ENCODE peak calls at places on chromosome 10, in six cellular contexts. One of them, this sample, is unnamed.

GRCh38 chr10:22252286-22252800 is 34.5 kb upstream of the EBLN1 start:
- DNase-seq in DND-41: no peak
- DNase-seq in activated CD4-positive, CD25-positive, alpha-beta regulatory T cell: peak
- DNase-seq in iris pigment epithelial cell: peak
- DNase-seq in GM04504: no peak
- DNase-seq in HEK293T: no peak
- DNase-seq in this sample: no peak

GRCh38 chr10:96588601-96589419 is 2.0 kb upstream of the TM9SF3 start:
- DNase-seq in DND-41: no peak
- DNase-seq in activated CD4-positive, CD25-positive, alpha-beta regulatory T cell: no peak
- DNase-seq in iris pigment epithelial cell: no peak
- DNase-seq in GM04504: no peak
- DNase-seq in HEK293T: no peak
- DNase-seq in this sample: peak

GRCh38 chr10:61389887-61390286 is 63.3 kb downstream of the TMEM26 start:
- DNase-seq in DND-41: no peak
- DNase-seq in activated CD4-positive, CD25-positive, alpha-beta regulatory T cell: no peak
- DNase-seq in iris pigment epithelial cell: no peak
- DNase-seq in GM04504: no peak
- DNase-seq in HEK293T: no peak
- DNase-seq in this sample: peak

GRCh38 chr10:89792187-89792586 is 90.8 kb downstream of the KIF20B start:
- DNase-seq in DND-41: no peak
- DNase-seq in activated CD4-positive, CD25-positive, alpha-beta regulatory T cell: no peak
- DNase-seq in iris pigment epithelial cell: peak
- DNase-seq in GM04504: no peak
- DNase-seq in HEK293T: no peak
- DNase-seq in this sample: no peak

GRCh38 chr10:69362471-69362954 is 54.2 kb downstream of the TACR2 start:
- DNase-seq in DND-41: no peak
- DNase-seq in activated CD4-positive, CD25-positive, alpha-beta regulatory T cell: no peak
- DNase-seq in iris pigment epithelial cell: peak
- DNase-seq in GM04504: peak
- DNase-seq in HEK293T: no peak
- DNase-seq in this sample: peak

GRCh38 chr10:47361293-47361692 is 13.1 kb downstream of the RBP3 start:
- DNase-seq in DND-41: peak
- DNase-seq in activated CD4-positive, CD25-positive, alpha-beta regulatory T cell: no peak
- DNase-seq in iris pigment epithelial cell: peak
- DNase-seq in GM04504: no peak
- DNase-seq in HEK293T: peak
- DNase-seq in this sample: peak

GRCh38 chr10:89393898-89394297 is 1.5 kb downstream of the IFIT1 start:
- DNase-seq in DND-41: no peak
- DNase-seq in activated CD4-positive, CD25-positive, alpha-beta regulatory T cell: no peak
- DNase-seq in iris pigment epithelial cell: no peak
- DNase-seq in GM04504: no peak
- DNase-seq in HEK293T: no peak
- DNase-seq in this sample: peak

GRCh38 chr10:35911233-35911632 is 269.1 kb upstream of the FZD8 start:
- DNase-seq in DND-41: no peak
- DNase-seq in activated CD4-positive, CD25-positive, alpha-beta regulatory T cell: no peak
- DNase-seq in iris pigment epithelial cell: no peak
- DNase-seq in GM04504: no peak
- DNase-seq in HEK293T: no peak
- DNase-seq in this sample: no peak

GRCh38 chr10:3747248-3747960 is 37.6 kb downstream of the KLF6 start:
- DNase-seq in DND-41: no peak
- DNase-seq in activated CD4-positive, CD25-positive, alpha-beta regulatory T cell: no peak
- DNase-seq in iris pigment epithelial cell: no peak
- DNase-seq in GM04504: no peak
- DNase-seq in HEK293T: no peak
- DNase-seq in this sample: no peak

GRCh38 chr10:122588381-122588780 is 27.8 kb downstream of the DMBT1 start:
- DNase-seq in DND-41: no peak
- DNase-seq in activated CD4-positive, CD25-positive, alpha-beta regulatory T cell: no peak
- DNase-seq in iris pigment epithelial cell: no peak
- DNase-seq in GM04504: no peak
- DNase-seq in HEK293T: no peak
- DNase-seq in this sample: no peak

GRCh38 chr10:77163670-77164348 is 473.8 kb downstream of the KCNMA1 start:
- DNase-seq in DND-41: no peak
- DNase-seq in activated CD4-positive, CD25-positive, alpha-beta regulatory T cell: no peak
- DNase-seq in iris pigment epithelial cell: peak
- DNase-seq in GM04504: peak
- DNase-seq in HEK293T: no peak
- DNase-seq in this sample: peak

GRCh38 chr10:19937989-19938388 is 121.8 kb downstream of the PLXDC2 start:
- DNase-seq in DND-41: no peak
- DNase-seq in activated CD4-positive, CD25-positive, alpha-beta regulatory T cell: no peak
- DNase-seq in iris pigment epithelial cell: no peak
- DNase-seq in GM04504: no peak
- DNase-seq in HEK293T: no peak
- DNase-seq in this sample: no peak

GRCh38 chr10:78115135-78115853 is 81.6 kb downstream of the RPS24 start:
- DNase-seq in DND-41: no peak
- DNase-seq in activated CD4-positive, CD25-positive, alpha-beta regulatory T cell: no peak
- DNase-seq in iris pigment epithelial cell: no peak
- DNase-seq in GM04504: no peak
- DNase-seq in HEK293T: no peak
- DNase-seq in this sample: no peak

GRCh38 chr10:1362589-1363465 is 306.6 kb downstream of the WDR37 start:
- DNase-seq in DND-41: no peak
- DNase-seq in activated CD4-positive, CD25-positive, alpha-beta regulatory T cell: no peak
- DNase-seq in iris pigment epithelial cell: no peak
- DNase-seq in GM04504: no peak
- DNase-seq in HEK293T: no peak
- DNase-seq in this sample: no peak

GRCh38 chr10:94076325-94076841 is 82.7 kb downstream of the PLCE1 start:
- DNase-seq in DND-41: no peak
- DNase-seq in activated CD4-positive, CD25-positive, alpha-beta regulatory T cell: no peak
- DNase-seq in iris pigment epithelial cell: peak
- DNase-seq in GM04504: no peak
- DNase-seq in HEK293T: peak
- DNase-seq in this sample: peak

GRCh38 chr10:6014241-6014761 is 37.0 kb upstream of the IL15RA start:
- DNase-seq in DND-41: peak
- DNase-seq in activated CD4-positive, CD25-positive, alpha-beta regulatory T cell: no peak
- DNase-seq in iris pigment epithelial cell: peak
- DNase-seq in GM04504: no peak
- DNase-seq in HEK293T: peak
- DNase-seq in this sample: peak

GRCh38 chr10:11338160-11338844 is 273.1 kb downstream of the USP6NL start:
- DNase-seq in DND-41: no peak
- DNase-seq in activated CD4-positive, CD25-positive, alpha-beta regulatory T cell: no peak
- DNase-seq in iris pigment epithelial cell: no peak
- DNase-seq in GM04504: no peak
- DNase-seq in HEK293T: no peak
- DNase-seq in this sample: no peak

GRCh38 chr10:48480397-48481374 is 124.2 kb downstream of the ARHGAP22 start:
- DNase-seq in DND-41: no peak
- DNase-seq in activated CD4-positive, CD25-positive, alpha-beta regulatory T cell: no peak
- DNase-seq in iris pigment epithelial cell: no peak
- DNase-seq in GM04504: no peak
- DNase-seq in HEK293T: no peak
- DNase-seq in this sample: no peak

GRCh38 chr10:95278061-95278988 is 12.5 kb downstream of the PDLIM1 start:
- DNase-seq in DND-41: no peak
- DNase-seq in activated CD4-positive, CD25-positive, alpha-beta regulatory T cell: no peak
- DNase-seq in iris pigment epithelial cell: peak
- DNase-seq in GM04504: no peak
- DNase-seq in HEK293T: no peak
- DNase-seq in this sample: peak

GRCh38 chr10:96585726-96586418 is 940 bp downstream of the TM9SF3 start:
- DNase-seq in DND-41: no peak
- DNase-seq in activated CD4-positive, CD25-positive, alpha-beta regulatory T cell: no peak
- DNase-seq in iris pigment epithelial cell: peak
- DNase-seq in GM04504: no peak
- DNase-seq in HEK293T: peak
- DNase-seq in this sample: peak

GRCh38 chr10:29623797-29624196 is 11.0 kb downstream of the SVIL start:
- DNase-seq in DND-41: no peak
- DNase-seq in activated CD4-positive, CD25-positive, alpha-beta regulatory T cell: no peak
- DNase-seq in iris pigment epithelial cell: peak
- DNase-seq in GM04504: no peak
- DNase-seq in HEK293T: no peak
- DNase-seq in this sample: peak

GRCh38 chr10:111998728-111999127 is 184.8 kb downstream of the GPAM start:
- DNase-seq in DND-41: no peak
- DNase-seq in activated CD4-positive, CD25-positive, alpha-beta regulatory T cell: no peak
- DNase-seq in iris pigment epithelial cell: no peak
- DNase-seq in GM04504: no peak
- DNase-seq in HEK293T: no peak
- DNase-seq in this sample: no peak

GRCh38 chr10:61904711-61905445 is 3.4 kb downstream of the ARID5B start:
- DNase-seq in DND-41: no peak
- DNase-seq in activated CD4-positive, CD25-positive, alpha-beta regulatory T cell: peak
- DNase-seq in iris pigment epithelial cell: peak
- DNase-seq in GM04504: no peak
- DNase-seq in HEK293T: peak
- DNase-seq in this sample: peak

GRCh38 chr10:15461353-15462108 is 90.4 kb upstream of the FAM171A1 start:
- DNase-seq in DND-41: no peak
- DNase-seq in activated CD4-positive, CD25-positive, alpha-beta regulatory T cell: no peak
- DNase-seq in iris pigment epithelial cell: peak
- DNase-seq in GM04504: peak
- DNase-seq in HEK293T: no peak
- DNase-seq in this sample: no peak

GRCh38 chr10:50563906-50564305 is 59.9 kb downstream of the SGMS1 start:
- DNase-seq in DND-41: no peak
- DNase-seq in activated CD4-positive, CD25-positive, alpha-beta regulatory T cell: no peak
- DNase-seq in iris pigment epithelial cell: no peak
- DNase-seq in GM04504: no peak
- DNase-seq in HEK293T: no peak
- DNase-seq in this sample: no peak

GRCh38 chr10:86506499-86506898 is 15.1 kb downstream of the WAPL start:
- DNase-seq in DND-41: no peak
- DNase-seq in activated CD4-positive, CD25-positive, alpha-beta regulatory T cell: no peak
- DNase-seq in iris pigment epithelial cell: peak
- DNase-seq in GM04504: no peak
- DNase-seq in HEK293T: no peak
- DNase-seq in this sample: peak

GRCh38 chr10:34766256-34766580 is 48.9 kb downstream of the PARD3 start:
- DNase-seq in DND-41: no peak
- DNase-seq in activated CD4-positive, CD25-positive, alpha-beta regulatory T cell: no peak
- DNase-seq in iris pigment epithelial cell: no peak
- DNase-seq in GM04504: no peak
- DNase-seq in HEK293T: no peak
- DNase-seq in this sample: no peak

GRCh38 chr10:43648392-43649148 is at the start of gene ZNF32:
- DNase-seq in DND-41: peak
- DNase-seq in activated CD4-positive, CD25-positive, alpha-beta regulatory T cell: peak
- DNase-seq in iris pigment epithelial cell: peak
- DNase-seq in GM04504: peak
- DNase-seq in HEK293T: peak
- DNase-seq in this sample: peak

GRCh38 chr10:58755688-58756087 is 243.0 kb downstream of the BICC1 start:
- DNase-seq in DND-41: no peak
- DNase-seq in activated CD4-positive, CD25-positive, alpha-beta regulatory T cell: no peak
- DNase-seq in iris pigment epithelial cell: peak
- DNase-seq in GM04504: peak
- DNase-seq in HEK293T: no peak
- DNase-seq in this sample: peak